ENCODE peak calls at places on chromosomes 4 and X, in five cellular contexts. B is suprapubic skin, F is upper lobe of left lung, L is stomach, C is HCT116. T is an unnamed sample.

GRCh38 chr4:95212692-95213091 is 336.1 kb downstream of the UNC5C start:
- DNase-seq in B (no peak), F (no peak), L (no peak), C (no peak), T (no peak)

GRCh38 chr4:73978886-73979285 is 2.9 kb downstream of the PF4 start:
- DNase-seq in B (no peak), F (no peak), L (no peak), C (no peak), T (no peak)

GRCh38 chrX:73965833-73966232 is 338.1 kb upstream of the ZCCHC13 start:
- DNase-seq in B (no peak), F (no peak), L (no peak), C (no peak), T (no peak)

GRCh38 chrX:39998636-39999406 is 98.9 kb downstream of the BCOR start:
- DNase-seq in B (no peak), F (no peak), L (no peak), C (no peak), T (no peak)

GRCh38 chrX:87702795-87703194 is 185.2 kb downstream of the KLHL4 start:
- DNase-seq in B (no peak), F (no peak), L (no peak), C (no peak), T (no peak)

GRCh38 chrX:153972368-153973126 is at the start of gene TMEM187:
- DNase-seq in B (peak; percentile 90), F (peak; percentile 97), L (peak; percentile 88), C (peak; percentile 76), T (no peak)

GRCh38 chr4:138671606-138672084 is 343.9 kb upstream of the NOCT start:
- DNase-seq in B (no peak), F (no peak), L (no peak), C (no peak), T (peak; percentile 6)

GRCh38 chr4:142762280-142762679 is 83.8 kb downstream of the INPP4B start:
- DNase-seq in B (no peak), F (no peak), L (no peak), C (no peak), T (no peak)

GRCh38 chrX:12955882-12956703 is 18.8 kb upstream of the TMSB4X start:
- DNase-seq in B (no peak), F (peak; percentile 40), L (peak; percentile 63), C (peak; percentile 46), T (no peak)

GRCh38 chrX:20523626-20524312 is 257.1 kb upstream of the RPS6KA3 start:
- DNase-seq in B (no peak), F (no peak), L (no peak), C (no peak), T (no peak)

GRCh38 chr4:156677136-156677535 is 294.5 kb downstream of the PDGFC start:
- DNase-seq in B (no peak), F (no peak), L (no peak), C (peak; percentile 64), T (no peak)

GRCh38 chrX:37867509-37868153 is 20.3 kb upstream of the DYNLT3 start:
- DNase-seq in B (no peak), F (no peak), L (no peak), C (no peak), T (no peak)

GRCh38 chr4:182163180-182163579 is 80.0 kb upstream of the TENM3 start:
- DNase-seq in B (no peak), F (no peak), L (no peak), C (no peak), T (no peak)

GRCh38 chr4:144667500-144667899 is 21.5 kb downstream of the HHIP start:
- DNase-seq in B (no peak), F (no peak), L (no peak), C (no peak), T (no peak)

GRCh38 chr4:125704726-125705125 is 390.0 kb downstream of the FAT4 start:
- DNase-seq in B (no peak), F (no peak), L (no peak), C (no peak), T (no peak)

GRCh38 chr4:138034871-138035270 is 207.3 kb downstream of the SLC7A11 start:
- DNase-seq in B (no peak), F (no peak), L (no peak), C (no peak), T (no peak)

GRCh38 chr4:137519406-137519805 is 12.9 kb downstream of the PCDH18 start:
- DNase-seq in B (no peak), F (no peak), L (no peak), C (no peak), T (no peak)

GRCh38 chr4:73668806-73669205 is 48.6 kb upstream of the RASSF6 start:
- DNase-seq in B (no peak), F (no peak), L (no peak), C (no peak), T (no peak)

GRCh38 chr4:47686294-47686872 is 151.5 kb downstream of the CORIN start:
- DNase-seq in B (no peak), F (no peak), L (peak; percentile 35), C (peak; percentile 43), T (no peak)

GRCh38 chrX:68045008-68045577 is 388.2 kb downstream of the OPHN1 start:
- DNase-seq in B (no peak), F (no peak), L (no peak), C (no peak), T (no peak)

GRCh38 chr4:111883557-111883999 is 261.7 kb upstream of the FAM241A start:
- DNase-seq in B (no peak), F (no peak), L (no peak), C (no peak), T (no peak)

GRCh38 chr4:18847276-18847890 is 825.8 kb upstream of the LCORL start:
- DNase-seq in B (no peak), F (no peak), L (no peak), C (no peak), T (no peak)

GRCh38 chr4:6372649-6373525 is 99.5 kb downstream of the PPP2R2C start:
- DNase-seq in B (no peak), F (no peak), L (no peak), C (peak; percentile 54), T (no peak)

GRCh38 chr4:97235516-97235915 is 907.8 kb downstream of the STPG2 start:
- DNase-seq in B (no peak), F (no peak), L (no peak), C (no peak), T (no peak)

GRCh38 chrX:39928704-39929439 is 168.9 kb downstream of the BCOR start:
- DNase-seq in B (no peak), F (no peak), L (no peak), C (no peak), T (no peak)

GRCh38 chr4:87387237-87387636 is 3.8 kb downstream of the HSD17B11 start:
- DNase-seq in B (no peak), F (no peak), L (no peak), C (no peak), T (no peak)
- TF ChIP-seq POLR2A in B (no peak), F (no peak), L (no peak), C (no peak), T (no peak)

DNA sequence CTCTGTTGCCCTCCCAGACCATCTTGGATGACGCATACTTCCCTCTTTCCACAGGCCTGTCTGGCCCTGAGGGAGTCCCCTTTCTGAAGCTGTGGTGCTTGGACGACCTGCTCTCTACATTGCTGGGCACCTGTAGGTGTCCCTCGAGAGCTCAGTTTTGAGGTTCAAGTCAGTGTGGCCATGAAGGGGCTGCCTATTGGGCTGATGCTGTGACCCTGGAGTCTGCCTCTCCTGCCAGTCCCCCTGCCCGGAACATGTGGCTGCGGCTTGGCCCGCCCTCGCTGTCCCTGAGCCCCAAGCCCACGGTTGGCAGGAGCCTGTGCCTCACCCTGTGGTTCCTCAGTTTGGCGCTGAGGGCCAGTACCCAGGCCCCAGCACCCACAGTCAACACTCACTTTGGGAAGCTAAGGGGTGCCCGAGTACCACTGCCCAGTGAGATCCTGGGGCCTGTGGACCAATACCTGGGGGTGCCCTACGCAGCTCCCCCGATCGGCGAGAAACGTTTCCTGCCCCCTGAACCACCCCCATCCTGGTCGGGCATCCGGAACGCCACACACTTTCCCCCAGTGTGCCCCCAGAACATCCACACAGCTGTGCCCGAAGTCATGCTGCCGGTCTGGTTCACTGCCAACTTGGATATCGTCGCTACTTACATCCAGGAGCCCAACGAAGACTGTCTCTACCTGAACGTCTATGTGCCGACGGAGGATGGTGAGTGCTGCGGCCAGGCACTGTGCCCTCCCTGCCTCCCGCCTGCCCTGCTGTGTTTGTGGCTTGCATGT is 3.0 kb downstream of the NLGN3 start:
- DNase-seq in B (no peak), F (no peak), L (no peak), C (no peak), T (no peak)
- TF ChIP-seq POLR2AphosphoS5 in B (no peak), F (no peak), L (no peak), C (no peak), T (no peak)

GRCh38 chr4:145934434-145935047 is 4.1 kb downstream of the ZNF827 start:
- DNase-seq in B (no peak), F (no peak), L (no peak), C (no peak), T (no peak)

GRCh38 chr4:145936142-145937020 is 2.2 kb downstream of the ZNF827 start:
- DNase-seq in B (peak; percentile 84), F (peak; percentile 90), L (peak; percentile 63), C (no peak), T (no peak)

GRCh38 chr4:145937021-145937861 is 1.4 kb downstream of the ZNF827 start:
- DNase-seq in B (peak; percentile 79), F (peak; percentile 91), L (peak; percentile 62), C (no peak), T (no peak)

GRCh38 chr4:145933134-145933533 is 5.5 kb downstream of the ZNF827 start:
- DNase-seq in B (no peak), F (no peak), L (no peak), C (no peak), T (no peak)

DNA sequence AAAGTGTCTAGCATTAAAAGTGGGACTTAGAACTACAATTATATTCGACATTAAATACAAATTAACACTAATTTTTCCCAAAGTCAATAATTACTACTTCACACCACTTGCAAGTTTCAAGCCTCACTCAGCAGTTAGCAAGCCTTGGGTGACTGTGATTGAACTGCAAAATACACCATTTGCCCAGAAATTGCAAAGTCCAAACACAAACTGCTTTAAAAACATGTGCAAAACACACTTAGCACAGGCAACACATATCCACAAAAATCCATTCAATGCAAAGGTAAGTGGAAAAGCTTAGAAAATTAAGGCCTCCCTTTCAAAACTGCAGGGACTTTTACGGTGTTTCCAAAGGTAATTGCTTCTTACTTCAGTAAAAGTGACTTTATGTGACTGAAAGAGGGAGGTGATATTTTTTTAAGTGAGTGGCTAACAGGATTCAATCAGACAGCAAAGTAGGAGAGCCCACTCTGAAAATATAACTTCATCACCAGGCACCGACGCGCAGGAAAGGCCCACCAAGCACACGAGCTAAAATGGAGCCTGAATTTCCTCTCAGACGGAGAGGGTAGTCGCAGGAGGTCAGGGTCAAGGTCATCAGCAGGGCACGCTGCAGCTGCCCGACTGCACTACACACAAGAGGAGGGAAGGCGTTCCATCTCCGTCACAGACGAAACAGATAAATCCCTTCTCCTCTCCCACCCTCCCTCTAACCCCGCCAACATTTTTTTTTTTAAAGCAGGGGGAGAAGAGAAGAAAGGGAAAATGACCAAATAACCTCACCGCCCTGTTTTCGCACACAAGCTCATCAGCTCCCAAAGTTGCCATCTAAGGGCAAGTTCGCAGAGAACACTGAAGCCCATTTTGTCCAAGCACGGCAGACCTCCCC is 3.1 kb downstream of the ZNF827 start:
- DNase-seq in B (no peak), F (peak; percentile 18), L (peak; percentile 31), C (no peak), T (no peak)
- TF ChIP-seq POLR2A in B (no peak), F (no peak), L (no peak), C (no peak), T (no peak)

DNA sequence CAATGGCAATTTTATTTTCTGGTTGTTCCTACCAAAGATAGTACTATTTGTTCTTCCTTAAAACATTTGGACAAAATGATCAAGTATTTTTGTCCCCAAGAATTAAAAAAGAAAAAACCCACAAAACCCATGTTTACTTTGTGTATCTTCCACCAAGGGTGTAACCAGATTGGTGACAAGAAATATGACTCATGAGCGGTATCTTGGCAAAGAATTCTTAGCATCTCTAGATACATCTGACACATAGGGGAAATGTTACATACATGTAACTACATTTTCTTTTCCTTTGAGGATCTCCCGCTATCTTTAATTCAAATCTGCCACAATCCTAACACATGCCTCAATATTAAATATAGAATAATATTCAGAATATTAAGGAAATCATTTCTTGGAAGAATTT is 78.7 kb downstream of the WDFY3 start:
- DNase-seq in B (no peak), F (no peak), L (no peak), C (no peak), T (no peak)
- TF ChIP-seq POLR2AphosphoS5 in B (no peak), F (no peak), L (no peak), C (no peak), T (no peak)

T was measured in vagina.